ENCODE peak calls at places on chromosomes 12 and 14, in four cellular contexts. I is HEK293T, V is HepG2, G is GM12878. O is an unnamed sample.

GRCh38 chr12:124401563-124402180 is 106.8 kb downstream of the RFLNA start:
- DNase-seq in V (no peak), I (no peak), G (no peak), O (no peak)

GRCh38 chr14:69315302-69315701 is 55.3 kb downstream of the GALNT16 start:
- DNase-seq in G (no peak), V (no peak), I (no peak), O (peak)

GRCh38 chr12:71556881-71557280 is 106.8 kb downstream of the ZFC3H1 start:
- DNase-seq in V (peak), I (no peak), G (no peak), O (no peak)

GRCh38 chr14:24053548-24054323 is 1.9 kb downstream of the CARMIL3 start:
- DNase-seq in I (no peak), G (no peak), V (no peak), O (no peak)

GRCh38 chr12:31238764-31239387 is 87.1 kb downstream of the SINHCAF start:
- DNase-seq in V (peak), I (peak), G (peak), O (peak)

GRCh38 chr12:6200266-6201198 is at the start of gene CD9:
- DNase-seq in G (no peak), V (no peak), I (peak), O (peak)

GRCh38 chr14:61472025-61472672 is 150.8 kb downstream of the PRKCH start:
- DNase-seq in G (no peak), I (no peak), V (peak), O (no peak)

GRCh38 chr12:22856120-22856699 is 231.2 kb downstream of the ETNK1 start:
- DNase-seq in G (no peak), V (peak), I (peak), O (peak)

GRCh38 chr14:91284146-91284790 is 39.8 kb upstream of the GPR68 start:
- DNase-seq in V (no peak), G (no peak), I (peak), O (no peak)

GRCh38 chr14:81147140-81147897 is 73.4 kb downstream of the GTF2A1 start:
- DNase-seq in V (no peak), G (no peak), I (no peak), O (no peak)

GRCh38 chr14:77053046-77053841 is 24.7 kb upstream of the IRF2BPL start:
- DNase-seq in G (no peak), V (peak), I (peak), O (peak)

GRCh38 chr12:29241821-29242591 is 92.9 kb downstream of the FAR2 start:
- DNase-seq in I (peak), V (peak), G (peak), O (no peak)

GRCh38 chr12:123057505-123058265 is 77.2 kb downstream of the ARL6IP4 start:
- DNase-seq in G (no peak), I (no peak), V (no peak), O (no peak)

GRCh38 chr12:64611430-64612286 is 1.4 kb downstream of the RASSF3 start:
- DNase-seq in I (no peak), V (no peak), G (no peak), O (peak)

GRCh38 chr14:38866461-38866860 is 236.6 kb downstream of the SEC23A start:
- DNase-seq in G (no peak), V (no peak), I (no peak), O (no peak)

GRCh38 chr14:94011795-94012194 is 14.3 kb upstream of the OTUB2 start:
- DNase-seq in I (no peak), V (no peak), G (no peak), O (no peak)

GRCh38 chr12:13805038-13805437 is 176.4 kb downstream of the GRIN2B start:
- DNase-seq in I (no peak), V (no peak), G (no peak), O (no peak)

GRCh38 chr14:103127861-103128598 is 4.8 kb downstream of the TNFAIP2 start:
- DNase-seq in V (no peak), I (no peak), G (no peak), O (no peak)

GRCh38 chr14:70671652-70672327 is 30.1 kb downstream of the TTC9 start:
- DNase-seq in I (no peak), G (no peak), V (no peak), O (no peak)

GRCh38 chr12:43723134-43723533 is 35.5 kb downstream of the PUS7L start:
- DNase-seq in V (no peak), I (no peak), G (no peak), O (no peak)

GRCh38 chr12:54240129-54240528 is 39.8 kb downstream of the CBX5 start:
- DNase-seq in I (no peak), V (no peak), G (no peak), O (no peak)

GRCh38 chr12:76264617-76265016 is 83.6 kb downstream of the BBS10 start:
- DNase-seq in I (no peak), V (no peak), G (no peak), O (no peak)

GRCh38 chr14:57073986-57074385 is 194.7 kb downstream of the EXOC5 start:
- DNase-seq in I (no peak), G (no peak), V (no peak), O (no peak)

GRCh38 chr14:88181072-88181471 is 142.0 kb downstream of the KCNK10 start:
- DNase-seq in I (no peak), V (no peak), G (no peak), O (no peak)

GRCh38 chr12:93100610-93101009 is 171.5 kb upstream of the EEA1 start:
- DNase-seq in I (no peak), G (no peak), V (no peak), O (no peak)
- TF ChIP-seq TARDBP in I (no peak), G (no peak), V (no peak), O (no peak)

GRCh38 chr12:121957831-121958515 is 39.6 kb downstream of the CFAP251 start:
- DNase-seq in I (no peak), V (no peak), G (no peak), O (no peak)
- TF ChIP-seq TARDBP in I (no peak), V (no peak), G (no peak), O (no peak)

GRCh38 chr14:50040401-50040775 is 76.0 kb downstream of the VCPKMT start:
- DNase-seq in V (peak), I (no peak), G (no peak), O (no peak)

GRCh38 chr14:50041980-50042379 is 74.4 kb downstream of the VCPKMT start:
- DNase-seq in I (no peak), G (no peak), V (no peak), O (no peak)

GRCh38 chr14:50039734-50040400 is 76.5 kb downstream of the VCPKMT start:
- DNase-seq in G (no peak), I (no peak), V (peak), O (no peak)

GRCh38 chr14:50039120-50039517 is 77.3 kb downstream of the VCPKMT start:
- DNase-seq in I (no peak), G (no peak), V (no peak), O (no peak)

DNA sequence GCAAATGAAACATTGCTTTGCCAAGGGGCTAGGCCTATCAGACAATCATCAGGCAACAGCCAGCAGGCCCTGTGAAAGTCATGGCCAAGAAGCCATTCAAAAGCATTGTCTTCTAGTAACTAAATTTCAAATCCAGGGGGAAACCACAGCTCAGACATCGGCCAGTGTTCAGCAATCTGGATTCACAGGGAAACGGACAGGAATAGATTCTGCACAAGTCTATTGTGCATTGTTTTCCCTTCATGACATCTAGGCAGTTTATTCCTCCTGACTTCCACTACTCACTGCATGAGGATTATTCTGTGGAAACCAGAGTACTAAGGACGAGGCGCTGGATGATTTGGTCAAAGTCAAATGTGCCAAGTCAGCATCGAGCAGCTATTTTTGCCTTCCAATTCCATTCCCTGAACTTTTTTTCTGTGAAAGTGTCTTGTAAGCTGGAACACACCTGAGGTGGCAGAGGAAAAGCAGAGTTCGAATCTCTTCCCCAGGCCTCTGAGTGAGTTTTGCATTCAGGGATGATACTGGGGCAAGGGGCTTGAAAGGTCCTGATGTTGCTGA is 75.4 kb downstream of the VCPKMT start:
- DNase-seq in I (no peak), G (no peak), V (no peak), O (no peak)
- TF ChIP-seq TARDBP in I (no peak), G (no peak), V (no peak), O (no peak)

GRCh38 chr12:51321882-51322281 is 2.1 kb downstream of the BIN2 start:
- DNase-seq in G (no peak), V (no peak), I (no peak), O (no peak)

GRCh38 chr12:51324953-51325352 is 979 bp upstream of the BIN2 start:
- DNase-seq in G (no peak), I (no peak), V (no peak), O (no peak)

GRCh38 chr12:51323317-51323960 is 535 bp downstream of the BIN2 start:
- DNase-seq in I (no peak), V (no peak), G (no peak), O (no peak)

GRCh38 chr12:51322452-51322851 is 1.5 kb downstream of the BIN2 start:
- DNase-seq in I (no peak), G (peak), V (no peak), O (no peak)

DNA sequence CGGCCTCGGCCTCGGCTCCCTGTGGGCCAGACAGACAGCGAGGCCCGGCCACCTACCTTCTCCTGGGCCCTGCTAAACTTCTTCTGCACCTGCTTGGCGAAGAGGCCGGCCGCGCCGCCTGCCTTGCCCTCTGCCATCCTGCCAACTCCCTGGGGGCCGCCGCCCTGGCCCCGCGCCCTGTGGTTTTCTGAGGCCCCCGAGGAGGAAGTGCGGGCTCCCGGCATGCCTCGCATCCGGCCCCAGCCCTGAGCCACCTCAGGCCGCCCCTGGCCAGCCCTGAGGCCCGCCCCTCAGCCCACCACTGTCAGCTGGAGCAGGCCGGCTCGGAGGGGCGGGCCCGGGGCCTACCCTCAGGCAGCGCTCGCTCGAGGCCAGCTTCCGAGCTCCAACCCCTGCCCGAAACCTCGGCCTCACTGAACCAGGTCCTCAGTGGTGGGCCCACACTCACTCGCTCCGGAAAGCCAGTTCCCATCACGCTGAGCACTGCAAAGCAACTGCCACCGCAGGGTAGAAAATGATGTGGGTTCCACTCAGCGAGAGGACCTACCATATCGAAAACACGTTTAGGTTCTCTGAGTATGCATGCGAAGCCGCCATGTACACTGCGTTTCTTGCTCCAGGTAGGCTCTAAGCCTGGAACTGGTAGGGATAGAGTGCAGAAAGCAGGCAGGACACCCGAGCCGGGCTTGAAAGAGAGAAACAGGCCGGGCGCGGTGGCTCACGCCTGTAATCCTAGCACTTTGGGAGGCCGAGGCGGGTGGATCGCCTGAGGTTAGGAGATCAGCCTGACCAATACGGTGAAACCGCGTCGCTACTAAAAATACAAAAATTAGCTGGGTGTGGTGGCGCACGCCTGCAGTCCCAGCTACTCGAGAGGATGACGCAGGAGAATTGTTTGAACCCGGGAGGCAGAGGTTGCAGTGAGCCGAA is at the start of gene BIN2:
- DNase-seq in G (no peak), V (no peak), I (no peak), O (no peak)
- TF ChIP-seq TARDBP in G (no peak), V (no peak), I (no peak), O (no peak)